ENCODE peak calls at places on chromosomes 2 and 18, in eight cellular contexts. L is activated CD8-positive, alpha-beta memory T cell treated with anti-CD3 and anti-CD28 coated beads for 4 hours; J is AG09309; A is right atrium auricular region; Y is A549; N is HTR-8/SVneo; X is fibroblast of the aortic adventitia; H is GM04504. G is an unnamed sample.

GRCh38 chr18:79522451-79523220 is 126.9 kb downstream of the NFATC1 start:
- DNase-seq in L (peak), J (no peak), A (peak), Y (no peak), N (no peak), X (no peak), H (no peak), G (no peak)

GRCh38 chr2:106953236-106953635 is 67.3 kb upstream of the ST6GAL2 start:
- DNase-seq in L (no peak), J (no peak), A (no peak), Y (no peak), N (no peak), X (no peak), H (no peak), G (no peak)

GRCh38 chr2:113847144-113847543 is 42.7 kb upstream of the ACTR3 start:
- DNase-seq in L (no peak), J (no peak), A (no peak), Y (no peak), N (no peak), X (peak), H (peak), G (no peak)

GRCh38 chr2:214881647-214882205 is 72.2 kb upstream of the BARD1 start:
- DNase-seq in L (no peak), J (no peak), A (no peak), Y (no peak), N (no peak), X (peak), H (no peak), G (no peak)

GRCh38 chr2:162582357-162582798 is 238.4 kb downstream of the GCA start:
- DNase-seq in L (no peak), J (no peak), A (no peak), Y (peak), N (no peak), X (no peak), H (no peak), G (no peak)

GRCh38 chr2:89837962-89838625 is 1146.6 kb downstream of the RPIA start:
- DNase-seq in L (no peak), J (no peak), A (no peak), Y (no peak), N (no peak), X (no peak), H (no peak), G (no peak)

GRCh38 chr2:182077451-182078142 is 91.9 kb downstream of the PPP1R1C start:
- DNase-seq in L (no peak), J (peak), A (no peak), Y (peak), N (peak), X (peak), H (peak), G (peak)

GRCh38 chr2:1421731-1422130 is 8.5 kb downstream of the TPO start:
- DNase-seq in L (no peak), J (no peak), A (no peak), Y (no peak), N (no peak), X (no peak), H (no peak), G (no peak)